ENCODE peak calls at places on chromosomes 11 and 22, in ten cellular contexts. Z is heart right ventricle; L is AG09309; S is chondrocyte; K is CD8-positive, alpha-beta T cell; W is HFF-Myc; E is lung; Q is MCF 10A; P is CD4-positive, alpha-beta T cell; B is HFFc6. Y is an unnamed sample.

GRCh38 chr11:36478700-36479329 is 31.3 kb downstream of the TRAF6 start:
- DNase-seq in P (no peak), S (no peak), Q (peak; percentile 59), E (no peak), B (peak; percentile 54), W (peak; percentile 38), Z (no peak), K (no peak), L (peak; percentile 17), Y (peak; percentile 35)

GRCh38 chr22:26671317-26672059 is 14.1 kb downstream of the MIAT start:
- DNase-seq in B (no peak), Z (peak; percentile 37), P (peak; percentile 59), K (peak; percentile 82), E (no peak), Q (peak; percentile 45), S (no peak), L (no peak), W (no peak), Y (peak; percentile 84)

GRCh38 chr11:83006877-83007330 is 64.8 kb downstream of the RAB30 start:
- DNase-seq in L (no peak), Z (no peak), E (no peak), Q (no peak), K (no peak), B (no peak), P (no peak), W (no peak), S (no peak), Y (no peak)

GRCh38 chr11:102154806-102155205 is 44.6 kb downstream of the YAP1 start:
- DNase-seq in S (no peak), Q (no peak), K (no peak), B (no peak), P (no peak), L (no peak), E (no peak), Z (no peak), W (no peak), Y (no peak)

GRCh38 chr11:134346101-134346975 is 14.6 kb downstream of the GLB1L2 start:
- DNase-seq in W (no peak), Z (no peak), E (no peak), K (no peak), L (no peak), S (no peak), B (no peak), P (no peak), Q (no peak), Y (no peak)

GRCh38 chr11:2788751-2789140 is 89.0 kb upstream of the KCNQ1OT1 start:
- DNase-seq in L (no peak), W (no peak), Z (no peak), S (peak; percentile 72), K (no peak), P (no peak), B (no peak), E (no peak), Q (no peak), Y (peak; percentile 10)

GRCh38 chr11:43053638-43054412 is 258.0 kb upstream of the API5 start:
- DNase-seq in S (no peak), B (no peak), E (no peak), Z (no peak), P (no peak), Q (no peak), K (no peak), W (no peak), L (no peak), Y (no peak)

GRCh38 chr11:96050435-96051182 is 126.7 kb upstream of the MTMR2 start:
- DNase-seq in B (peak; percentile 78), K (no peak), E (no peak), W (no peak), P (no peak), L (no peak), Z (no peak), S (no peak), Q (no peak), Y (no peak)

DNA sequence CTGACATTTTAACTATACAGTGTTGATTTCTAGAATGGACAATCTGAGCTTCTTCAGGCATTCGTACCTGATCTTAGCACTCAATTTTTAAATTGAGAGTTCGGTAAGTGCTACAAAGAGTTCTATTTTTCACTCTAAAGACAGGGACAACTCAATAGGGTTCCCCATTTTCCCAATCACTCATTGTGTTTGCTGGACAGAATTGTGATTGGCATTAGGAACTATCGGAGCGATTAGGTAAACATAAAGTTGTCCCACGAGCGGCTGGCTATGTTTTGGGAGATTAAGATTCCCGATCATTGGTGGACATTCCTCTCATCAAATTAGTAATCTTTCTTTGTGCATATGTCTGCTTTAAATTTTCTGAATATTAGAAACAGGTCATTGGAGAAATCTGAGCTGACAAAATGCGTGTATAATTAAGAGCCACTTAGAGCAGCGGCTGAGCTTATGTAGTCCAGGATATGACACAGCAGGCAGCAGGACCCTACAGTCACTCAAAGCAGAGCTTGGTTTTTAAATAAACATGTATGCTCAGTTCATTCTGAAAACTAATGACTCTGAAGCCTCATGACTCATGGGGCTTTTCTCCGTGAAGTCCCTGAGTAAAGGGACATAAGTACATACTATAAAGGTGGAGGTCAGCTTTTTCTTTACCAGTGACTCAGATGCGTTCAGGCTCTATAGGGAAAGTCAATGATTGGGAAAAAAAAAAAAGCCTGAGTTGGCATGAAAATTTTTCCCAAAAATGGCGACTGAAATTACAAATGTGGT is 109.4 kb downstream of the GRIA4 start:
- DNase-seq in L (no peak), B (no peak), E (no peak), Q (peak; percentile 74), W (peak; percentile 4), K (no peak), S (no peak), Z (no peak), P (no peak), Y (no peak)
- TF ChIP-seq CTCF in L (no peak), B (no peak), E (no peak), Q (no peak), W (no peak), K (no peak), S (no peak), Z (no peak), P (no peak), Y (no peak)

GRCh38 chr11:18522388-18522787 is 4.4 kb downstream of the TSG101 start:
- DNase-seq in E (no peak), S (no peak), B (no peak), Q (no peak), K (no peak), L (no peak), W (no peak), Z (no peak), P (no peak), Y (no peak)
- TF ChIP-seq CTCF in E (no peak), S (no peak), B (peak; percentile 46), Q (no peak), K (no peak), L (no peak), W (peak; percentile 9), Z (no peak), P (no peak), Y (no peak)

GRCh38 chr11:31601635-31602282 is 92.2 kb downstream of the ELP4 start:
- DNase-seq in W (no peak), K (no peak), P (no peak), Q (no peak), L (no peak), S (no peak), E (no peak), B (no peak), Z (no peak), Y (no peak)
- TF ChIP-seq CTCF in W (no peak), K (no peak), P (no peak), Q (no peak), L (no peak), S (no peak), E (no peak), B (no peak), Z (no peak), Y (no peak)

GRCh38 chr22:19723990-19724827 is 870 bp downstream of the GP1BB start:
- DNase-seq in E (no peak), W (no peak), L (no peak), B (no peak), K (no peak), Q (no peak), P (no peak), Z (peak; percentile 52), S (no peak), Y (no peak)
- TF ChIP-seq CTCF in E (no peak), W (no peak), L (no peak), B (no peak), K (peak; percentile 24), Q (no peak), P (no peak), Z (no peak), S (no peak), Y (no peak)

DNA sequence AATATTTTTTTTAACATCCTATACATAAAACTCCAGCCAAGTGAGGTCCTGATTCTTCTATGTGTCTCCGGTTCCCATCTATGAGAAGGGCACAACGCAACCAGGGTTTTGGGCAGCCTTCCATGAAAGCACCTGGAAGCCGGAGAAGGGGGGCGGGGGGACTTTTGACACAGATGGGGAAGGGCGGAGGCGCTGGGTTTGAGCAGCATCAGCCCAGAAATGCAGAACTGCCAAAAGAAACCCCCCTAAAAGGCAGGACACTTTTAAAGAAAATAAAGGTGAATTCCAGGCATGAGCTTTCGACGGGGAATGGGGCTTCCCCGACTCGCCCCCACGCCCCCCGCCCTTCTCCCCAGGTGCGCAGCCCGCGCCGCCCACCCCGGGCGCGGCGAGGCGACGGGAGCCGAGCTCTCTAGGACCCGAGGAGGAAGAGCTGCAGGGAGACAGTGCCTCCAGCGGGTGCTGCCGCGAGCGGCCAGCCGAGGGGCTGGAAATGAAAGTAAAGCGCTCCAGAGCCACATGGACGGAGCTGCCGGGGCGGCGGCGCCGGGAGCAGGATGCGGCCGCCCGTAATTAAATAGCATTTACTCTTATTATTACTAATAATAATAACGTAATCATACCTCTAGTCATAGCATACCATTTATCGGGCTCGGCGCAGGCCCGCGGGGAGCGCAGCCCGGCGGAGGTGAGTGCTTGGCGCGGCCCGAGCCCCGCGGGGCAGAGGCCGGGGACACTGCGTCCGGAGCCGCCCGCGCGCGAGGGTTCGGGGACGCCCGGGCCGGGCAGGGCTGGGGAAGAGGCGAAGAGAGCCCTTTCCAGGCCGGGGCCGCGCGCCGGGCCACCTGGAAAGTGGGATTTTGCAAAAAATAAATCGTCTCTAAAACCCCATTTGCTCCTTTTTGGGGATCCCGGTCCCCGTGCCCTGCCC is at the start of gene ZC3H7B:
- DNase-seq in E (peak; percentile 79), Z (peak; percentile 82), S (no peak), Q (peak; percentile 82), W (no peak), P (peak; percentile 76), K (peak; percentile 88), B (peak; percentile 72), L (no peak), Y (peak; percentile 85)
- TF ChIP-seq CTCF in E (peak; percentile 44), Z (peak; percentile 38), S (peak; percentile 77), Q (peak; percentile 38), W (peak; percentile 37), P (peak; percentile 63), K (peak; percentile 43), B (peak; percentile 71), L (peak; percentile 60), Y (peak; percentile 22)

Y was measured in pancreas.